ENCODE peak calls at places on chromosomes 11 and 22, in seven cellular contexts. I is SK-N-SH, F is H1, V is GM12878, L is K562, E is HepG2, W is NT2/D1. Y is an unnamed sample.

GRCh38 chr11:64823568-64824119 is 13.3 kb upstream of the MEN1 start:
- DNase-seq in E (no peak), F (no peak), V (no peak), L (no peak), I (no peak), W (no peak), Y (no peak)

GRCh38 chr11:100810146-100810545 is 123.1 kb downstream of the ARHGAP42 start:
- DNase-seq in L (no peak), V (no peak), W (no peak), F (no peak), I (no peak), E (no peak), Y (no peak)

GRCh38 chr11:1863352-1864215 is 10.7 kb downstream of the LSP1 start:
- DNase-seq in W (peak; percentile 52), I (peak; percentile 86), L (peak; percentile 33), E (peak; percentile 29), V (no peak), F (no peak), Y (peak; percentile 68)

GRCh38 chr11:11409916-11410315 is 56.9 kb upstream of the CSNK2A3 start:
- DNase-seq in F (no peak), W (no peak), E (no peak), V (no peak), I (no peak), L (peak; percentile 5), Y (no peak)

GRCh38 chr11:5235364-5236095 is 1.2 kb upstream of the HBD start:
- DNase-seq in V (no peak), F (no peak), L (no peak), E (no peak), W (no peak), I (no peak), Y (no peak)

GRCh38 chr11:97909544-97910394 is 1111.0 kb upstream of the CNTN5 start:
- DNase-seq in I (no peak), E (no peak), W (no peak), F (no peak), L (no peak), V (no peak), Y (no peak)

GRCh38 chr22:40803292-40803691 is 15.9 kb downstream of the SLC25A17 start:
- DNase-seq in F (no peak), V (no peak), L (no peak), I (no peak), W (no peak), E (no peak), Y (no peak)

GRCh38 chr22:19892249-19892879 is 37.7 kb upstream of the GNB1L start:
- DNase-seq in I (peak; percentile 79), V (no peak), F (no peak), W (no peak), L (peak; percentile 84), E (peak; percentile 76), Y (no peak)

GRCh38 chr11:66107600-66108151 is 37.6 kb downstream of the PACS1 start:
- DNase-seq in I (no peak), E (no peak), F (no peak), L (no peak), W (no peak), V (no peak), Y (no peak)

GRCh38 chr11:18457435-18457834 is 1.8 kb downstream of the LDHAL6A start:
- DNase-seq in E (peak; percentile 15), W (no peak), F (no peak), V (no peak), I (peak; percentile 20), L (peak; percentile 3), Y (peak; percentile 32)

GRCh38 chr11:131423715-131424114 is 53.3 kb downstream of the NTM start:
- DNase-seq in I (no peak), V (no peak), E (no peak), F (no peak), L (no peak), W (no peak), Y (no peak)

GRCh38 chr11:117011541-117011908 is 86.7 kb downstream of the SIK3 start:
- DNase-seq in L (no peak), W (no peak), V (no peak), E (no peak), F (no peak), I (no peak), Y (no peak)

GRCh38 chr11:34850339-34850738 is 65.8 kb downstream of the APIP start:
- DNase-seq in E (no peak), L (peak; percentile 31), W (no peak), V (no peak), I (no peak), F (no peak), Y (no peak)

GRCh38 chr11:36041988-36042606 is 98.2 kb downstream of the LDLRAD3 start:
- DNase-seq in W (no peak), I (no peak), E (no peak), L (peak; percentile 53), F (no peak), V (no peak), Y (no peak)

GRCh38 chr11:77039491-77040400 is 5.5 kb downstream of the B3GNT6 start:
- DNase-seq in F (no peak), I (peak; percentile 81), L (no peak), E (no peak), W (peak; percentile 28), V (no peak), Y (no peak)

GRCh38 chr11:124762077-124762623 is at the start of gene ESAM:
- DNase-seq in L (peak; percentile 75), V (no peak), W (no peak), F (no peak), E (no peak), I (peak; percentile 85), Y (no peak)

GRCh38 chr11:65654375-65655349 is 8.1 kb downstream of the RELA start:
- DNase-seq in L (no peak), W (no peak), I (no peak), E (no peak), F (no peak), V (no peak), Y (no peak)

GRCh38 chr11:111098091-111098490 is 147.4 kb upstream of the POU2AF2 start:
- DNase-seq in I (no peak), E (no peak), V (no peak), F (no peak), W (no peak), L (no peak), Y (no peak)
- TF ChIP-seq YY1 in I (no peak), E (no peak), V (no peak), F (no peak), W (no peak), L (no peak), Y (no peak)

GRCh38 chr11:114187173-114187572 is 109.0 kb upstream of the NNMT start:
- DNase-seq in E (no peak), L (no peak), V (no peak), F (no peak), W (no peak), I (no peak), Y (no peak)

GRCh38 chr11:114182471-114182968 is 113.7 kb upstream of the NNMT start:
- DNase-seq in F (no peak), E (no peak), V (no peak), L (no peak), I (no peak), W (no peak), Y (no peak)

GRCh38 chr11:114183041-114183511 is 113.1 kb upstream of the NNMT start:
- DNase-seq in V (no peak), E (no peak), W (no peak), I (no peak), F (no peak), L (peak; percentile 27), Y (no peak)

GRCh38 chr11:114188851-114189570 is 107.2 kb upstream of the NNMT start:
- DNase-seq in W (no peak), V (no peak), E (no peak), F (no peak), L (no peak), I (no peak), Y (no peak)

DNA sequence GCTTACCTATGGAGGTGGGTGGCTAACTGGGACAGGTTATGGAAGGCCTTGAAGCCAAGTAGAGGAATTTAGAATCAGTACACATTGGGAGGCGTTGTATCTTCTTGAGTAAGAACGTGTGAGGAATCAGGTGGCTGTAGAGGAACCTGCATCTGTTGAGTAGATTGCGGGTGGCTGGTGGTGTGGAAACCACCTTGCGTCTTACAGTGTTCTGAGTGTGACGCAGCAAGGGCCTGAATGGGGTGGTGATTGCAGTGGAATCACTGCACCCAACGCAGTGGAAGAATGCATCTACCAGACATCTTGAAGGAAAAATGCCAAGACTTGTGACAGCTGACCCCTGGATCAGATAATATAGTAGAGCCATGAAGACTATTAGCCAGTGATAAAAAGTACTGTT is 110.8 kb upstream of the NNMT start:
- DNase-seq in E (no peak), L (no peak), F (no peak), V (no peak), I (no peak), W (no peak), Y (no peak)
- TF ChIP-seq YY1 in E (no peak), L (no peak), F (no peak), V (no peak), I (no peak), W (no peak), Y (no peak)

DNA sequence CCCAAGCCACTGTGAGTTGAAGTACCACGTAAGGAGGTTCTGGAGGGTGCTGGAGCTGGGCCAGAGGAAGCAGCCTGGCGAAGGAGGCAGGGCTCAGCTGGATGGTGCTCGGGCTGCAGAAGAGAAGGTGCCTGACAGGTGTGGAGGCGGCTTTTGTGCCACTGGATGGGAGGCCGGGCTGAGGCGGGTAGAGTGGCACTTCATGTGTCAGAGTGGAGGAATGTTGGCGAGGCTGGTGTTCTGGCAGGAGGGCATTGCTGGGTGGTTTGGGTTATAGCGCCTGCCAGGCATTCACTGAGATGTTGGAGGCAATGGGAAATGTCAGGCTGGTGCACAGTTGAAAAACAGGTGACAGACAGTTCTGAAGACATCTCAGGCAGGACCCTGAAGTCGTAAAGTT is 24.2 kb downstream of the UBE2L3 start:
- DNase-seq in L (no peak), F (no peak), E (no peak), V (no peak), I (no peak), W (no peak), Y (no peak)
- TF ChIP-seq YY1 in L (no peak), F (no peak), E (no peak), V (no peak), I (no peak), W (no peak), Y (no peak)

GRCh38 chr22:48709976-48710375 is 1117.7 kb downstream of the BRD1 start:
- DNase-seq in E (no peak), I (no peak), F (no peak), V (no peak), W (no peak), L (no peak), Y (no peak)

GRCh38 chr22:48709453-48709852 is 1118.2 kb downstream of the BRD1 start:
- DNase-seq in F (no peak), V (no peak), W (no peak), E (no peak), I (no peak), L (no peak), Y (no peak)

GRCh38 chr22:48711031-48711431 is 1116.6 kb downstream of the BRD1 start:
- DNase-seq in E (no peak), L (no peak), V (no peak), F (no peak), W (no peak), I (no peak), Y (no peak)

GRCh38 chr22:48711669-48712068 is 1116.0 kb downstream of the BRD1 start:
- DNase-seq in F (no peak), L (no peak), W (no peak), I (no peak), E (no peak), V (no peak), Y (no peak)

DNA sequence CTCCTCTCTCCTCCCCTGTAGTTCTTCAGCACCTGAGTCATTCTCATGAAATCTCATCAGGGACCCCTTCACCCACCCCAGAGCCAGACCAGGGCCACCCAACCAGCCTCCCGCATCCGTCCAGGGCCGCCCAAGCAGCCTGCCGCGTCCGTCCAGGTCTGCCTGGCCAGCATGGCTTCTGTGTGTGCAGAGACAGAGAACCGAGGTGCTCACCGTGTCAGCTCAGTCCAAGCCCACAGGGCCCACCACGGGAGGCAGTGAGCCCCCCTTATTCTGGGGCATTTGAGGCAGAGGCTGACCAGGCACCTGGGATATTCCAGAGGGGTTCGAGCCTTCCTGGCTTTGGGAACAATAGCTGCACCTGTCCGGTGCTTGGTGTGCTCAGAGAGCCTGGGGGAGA is 1117.3 kb downstream of the BRD1 start:
- DNase-seq in F (no peak), V (no peak), L (no peak), W (no peak), E (no peak), I (no peak), Y (no peak)
- TF ChIP-seq YY1 in F (no peak), V (no peak), L (no peak), W (no peak), E (no peak), I (no peak), Y (no peak)

Y was measured in HCT116.